ENCODE peak calls at places on chromosomes 2 and 18, in eight cellular contexts. S, U, E, L, Q, K, J and C are unnamed samples.
A peak's percentile ranks its signal among the peaks of the same experiment; 100 is the strongest.

GRCh38 chr18:8381801-8382459 is 227.3 kb upstream of the RAB12 start:
- DNase-seq in S (peak; percentile 69), U (no peak), E (no peak), L (no peak), Q (no peak), K (no peak), J (no peak), C (no peak)

GRCh38 chr2:19187323-19188020 is 171.0 kb downstream of the OSR1 start:
- DNase-seq in S (peak; percentile 46), U (no peak), E (no peak), L (no peak), Q (peak; percentile 18), K (no peak), J (no peak), C (no peak)

GRCh38 chr2:216849987-216850386 is 9.9 kb downstream of the TNP1 start:
- DNase-seq in S (peak; percentile 27), U (no peak), E (no peak), L (no peak), Q (no peak), K (peak; percentile 66), J (no peak), C (peak; percentile 69)

GRCh38 chr2:136116111-136116812 is 1.7 kb downstream of the CXCR4 start:
- DNase-seq in S (no peak), U (peak; percentile 88), E (peak; percentile 85), L (peak; percentile 52), Q (no peak), K (peak; percentile 61), J (peak; percentile 51), C (no peak)

GRCh38 chr2:47310801-47311560 is 92.0 kb upstream of the MSH2 start:
- DNase-seq in S (no peak), U (no peak), E (no peak), L (no peak), Q (no peak), K (no peak), J (peak; percentile 52), C (peak; percentile 54)

GRCh38 chr2:134261398-134262131 is 7.7 kb downstream of the MGAT5 start:
- DNase-seq in S (no peak), U (no peak), E (no peak), L (no peak), Q (no peak), K (no peak), J (no peak), C (no peak)

GRCh38 chr2:239312741-239313246 is 88.0 kb downstream of the HDAC4 start:
- DNase-seq in S (no peak), U (no peak), E (no peak), L (peak; percentile 30), Q (no peak), K (peak; percentile 79), J (no peak), C (no peak)

GRCh38 chr2:58514252-58514651 is 273.1 kb upstream of the FANCL start:
- DNase-seq in S (no peak), U (no peak), E (no peak), L (no peak), Q (no peak), K (no peak), J (peak; percentile 24), C (no peak)

GRCh38 chr2:26971911-26972786 is 1.7 kb downstream of the MAPRE3 start:
- DNase-seq in S (no peak), U (no peak), E (no peak), L (no peak), Q (peak; percentile 52), K (no peak), J (no peak), C (no peak)

GRCh38 chr2:128637481-128638155 is 318.9 kb upstream of the HS6ST1 start:
- DNase-seq in S (no peak), U (no peak), E (no peak), L (peak; percentile 25), Q (no peak), K (no peak), J (no peak), C (no peak)

GRCh38 chr2:227163998-227164744 is at the start of the genes COL4A3 and COL4A4:
- DNase-seq in S (peak; percentile 8), U (no peak), E (no peak), L (no peak), Q (peak; percentile 57), K (peak; percentile 84), J (peak; percentile 81), C (no peak)

GRCh38 chr2:148969585-148970180 is 68.8 kb upstream of the LYPD6B start:
- DNase-seq in S (no peak), U (no peak), E (no peak), L (no peak), Q (peak; percentile 12), K (no peak), J (no peak), C (no peak)

GRCh38 chr18:445090-445489 is 55.4 kb downstream of the COLEC12 start:
- DNase-seq in S (no peak), U (no peak), E (no peak), L (no peak), Q (no peak), K (no peak), J (no peak), C (no peak)

GRCh38 chr2:144935736-144936135 is 415.8 kb upstream of the ZEB2 start:
- DNase-seq in S (no peak), U (no peak), E (no peak), L (no peak), Q (no peak), K (no peak), J (no peak), C (no peak)
- H3K27ac ChIP-seq in S (no peak overlapping the region), U (no peak overlapping the region), E (no peak overlapping the region), L (no peak overlapping the region), Q (no peak overlapping the region), K (no peak overlapping the region), J (no peak overlapping the region), C (no peak overlapping the region)

GRCh38 chr2:45928946-45929345 is 277.5 kb downstream of the PRKCE start:
- DNase-seq in S (no peak), U (no peak), E (no peak), L (no peak), Q (peak; percentile 49), K (no peak), J (no peak), C (no peak)

GRCh38 chr2:45935791-45936622 is 284.5 kb downstream of the PRKCE start:
- DNase-seq in S (peak; percentile 98), U (peak; percentile 1), E (no peak), L (peak; percentile 96), Q (peak; percentile 86), K (peak; percentile 98), J (peak; percentile 62), C (peak; percentile 99)

GRCh38 chr2:45929674-45930395 is 278.4 kb downstream of the PRKCE start:
- DNase-seq in S (no peak), U (no peak), E (no peak), L (no peak), Q (no peak), K (no peak), J (no peak), C (no peak)

GRCh38 chr2:45930396-45930792 is 278.9 kb downstream of the PRKCE start:
- DNase-seq in S (peak; percentile 81), U (no peak), E (no peak), L (peak; percentile 69), Q (no peak), K (no peak), J (no peak), C (no peak)

GRCh38 chr2:45932278-45932975 is 281.0 kb downstream of the PRKCE start:
- DNase-seq in S (peak; percentile 84), U (no peak), E (no peak), L (no peak), Q (no peak), K (no peak), J (no peak), C (no peak)
- H3K27ac ChIP-seq in S (no peak overlapping the region), U (no peak overlapping the region), E (no peak overlapping the region), L (no peak overlapping the region), Q (no peak overlapping the region), K (no peak overlapping the region), J (no peak overlapping the region), C (no peak overlapping the region)

DNA sequence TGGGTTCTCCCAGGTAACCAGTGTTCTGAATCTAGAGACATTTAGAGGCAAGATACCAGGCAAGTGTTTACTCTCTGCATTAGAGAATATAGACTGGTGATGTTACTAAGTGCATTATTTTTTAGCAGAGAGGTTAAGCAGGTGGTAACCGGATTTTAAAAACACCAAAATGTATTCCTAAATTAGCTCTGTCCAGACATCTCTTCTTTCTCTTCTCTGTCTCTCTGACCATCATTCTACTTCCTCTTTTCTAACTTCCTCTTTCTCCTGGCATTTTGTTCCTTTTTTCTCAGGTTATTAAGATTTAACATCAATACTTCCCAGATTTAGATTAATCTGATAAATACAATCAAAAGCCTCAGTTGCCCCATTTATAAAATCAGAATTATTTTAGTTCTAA is 31.7 kb upstream of the DYNC1I2 start:
- DNase-seq in S (no peak), U (no peak), E (no peak), L (no peak), Q (no peak), K (no peak), J (peak; percentile 13), C (no peak)
- H3K27ac ChIP-seq in S (no peak overlapping the region), U (no peak overlapping the region), E (no peak overlapping the region), L (no peak overlapping the region), Q (no peak overlapping the region), K (no peak overlapping the region), J (peak overlapping the region; percentile 63), C (no peak overlapping the region)

GRCh38 chr2:223043164-223043941 is 8.6 kb upstream of the KCNE4 start:
- DNase-seq in S (no peak), U (no peak), E (no peak), L (no peak), Q (no peak), K (no peak), J (no peak), C (no peak)

GRCh38 chr2:223047260-223047761 is 4.7 kb upstream of the KCNE4 start:
- DNase-seq in S (peak; percentile 88), U (no peak), E (no peak), L (no peak), Q (peak; percentile 72), K (no peak), J (no peak), C (peak; percentile 16)

GRCh38 chr2:223046470-223047053 is 5.4 kb upstream of the KCNE4 start:
- DNase-seq in S (peak; percentile 16), U (no peak), E (no peak), L (no peak), Q (no peak), K (no peak), J (no peak), C (no peak)

GRCh38 chr2:223044092-223044836 is 7.7 kb upstream of the KCNE4 start:
- DNase-seq in S (no peak), U (no peak), E (no peak), L (no peak), Q (no peak), K (no peak), J (no peak), C (no peak)

DNA sequence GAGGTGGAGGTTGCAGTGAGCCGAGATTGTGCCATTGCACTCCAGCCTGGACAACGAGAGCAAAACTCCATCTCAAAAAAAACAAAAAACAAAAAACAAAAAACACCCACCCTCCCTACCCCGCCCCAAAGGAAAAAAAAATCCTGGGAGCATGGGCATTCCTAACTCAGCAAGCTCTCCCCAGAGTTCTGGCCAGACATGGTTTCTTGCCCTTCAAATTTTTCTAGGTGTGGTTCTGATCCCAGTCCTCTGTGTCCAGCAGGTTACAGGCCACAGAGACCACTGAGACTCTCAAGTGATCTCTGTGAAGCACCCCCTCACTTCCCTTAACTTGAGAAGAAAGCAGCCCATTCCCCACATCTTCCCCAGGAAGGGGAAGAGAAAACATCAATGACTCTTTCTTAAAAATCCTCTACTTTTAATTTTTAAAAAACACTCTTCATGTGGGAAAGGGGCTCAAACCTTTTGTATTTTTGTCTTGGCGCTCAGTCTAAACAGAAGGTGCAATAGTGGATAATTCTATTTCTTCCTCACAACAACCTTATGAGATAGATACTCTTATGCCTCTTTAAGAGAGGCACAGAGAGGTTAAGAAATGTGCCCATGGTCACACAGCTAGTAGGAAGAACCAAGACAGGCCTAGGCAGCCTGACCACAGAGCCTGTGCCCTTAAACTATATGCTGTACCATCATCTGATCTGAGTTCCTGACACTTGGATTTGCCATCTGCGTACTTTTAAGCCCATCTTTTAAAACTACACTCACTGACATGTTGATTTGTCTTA is 6.9 kb upstream of the KCNE4 start:
- DNase-seq in S (no peak), U (no peak), E (no peak), L (no peak), Q (no peak), K (no peak), J (no peak), C (no peak)
- H3K27ac ChIP-seq in S (no peak overlapping the region), U (no peak overlapping the region), E (no peak overlapping the region), L (no peak overlapping the region), Q (no peak overlapping the region), K (no peak overlapping the region), J (no peak overlapping the region), C (no peak overlapping the region)